ENCODE peak calls at places on chromosomes 4 and X, in five cellular contexts. One of them, this sample, is unnamed.
A peak's percentile ranks its signal among the peaks of the same experiment; 100 is the strongest.

GRCh38 chrX:2756534-2756933 is 4.7 kb downstream of the XG start:
- DNase-seq in mesenchymal stem cell: no peak
- DNase-seq in tibial nerve: no peak
- DNase-seq in aorta: no peak
- DNase-seq in lung: no peak
- DNase-seq in this sample: no peak

GRCh38 chr4:39941682-39942217 is 36.0 kb downstream of the PDS5A start:
- DNase-seq in mesenchymal stem cell: no peak
- DNase-seq in tibial nerve: no peak
- DNase-seq in aorta: no peak
- DNase-seq in lung: no peak
- DNase-seq in this sample: no peak

GRCh38 chr4:2303121-2303685 is 41.3 kb upstream of the MXD4 start:
- DNase-seq in mesenchymal stem cell: no peak
- DNase-seq in tibial nerve: no peak
- DNase-seq in aorta: peak; percentile 53
- DNase-seq in lung: no peak
- DNase-seq in this sample: no peak

GRCh38 chrX:128816919-128817318 is 706.4 kb downstream of the SMARCA1 start:
- DNase-seq in mesenchymal stem cell: no peak
- DNase-seq in tibial nerve: no peak
- DNase-seq in aorta: no peak
- DNase-seq in lung: no peak
- DNase-seq in this sample: no peak

GRCh38 chr4:45004847-45005565 is 278.6 kb upstream of the GNPDA2 start:
- DNase-seq in mesenchymal stem cell: peak; percentile 30
- DNase-seq in tibial nerve: no peak
- DNase-seq in aorta: no peak
- DNase-seq in lung: no peak
- DNase-seq in this sample: no peak

GRCh38 chrX:16612257-16612987 is 37.5 kb upstream of the S100G start:
- DNase-seq in mesenchymal stem cell: no peak
- DNase-seq in tibial nerve: no peak
- DNase-seq in aorta: no peak
- DNase-seq in lung: no peak
- DNase-seq in this sample: no peak

GRCh38 chr4:76615999-76616398 is 181.0 kb downstream of the SHROOM3 start:
- DNase-seq in mesenchymal stem cell: no peak
- DNase-seq in tibial nerve: no peak
- DNase-seq in aorta: no peak
- DNase-seq in lung: no peak
- DNase-seq in this sample: no peak

GRCh38 chrX:119692241-119693031 is 532 bp downstream of the SEPTIN6 start:
- DNase-seq in mesenchymal stem cell: peak; percentile 54
- DNase-seq in tibial nerve: no peak
- DNase-seq in aorta: peak; percentile 78
- DNase-seq in lung: no peak
- DNase-seq in this sample: peak; percentile 70

GRCh38 chrX:75746891-75747639 is 38.0 kb downstream of the MAGEE2 start:
- DNase-seq in mesenchymal stem cell: peak; percentile 8
- DNase-seq in tibial nerve: peak; percentile 7
- DNase-seq in aorta: peak; percentile 79
- DNase-seq in lung: peak; percentile 32
- DNase-seq in this sample: peak; percentile 0

GRCh38 chr4:99362768-99363167 is 10.2 kb upstream of the ADH1C start:
- DNase-seq in mesenchymal stem cell: no peak
- DNase-seq in tibial nerve: no peak
- DNase-seq in aorta: no peak
- DNase-seq in lung: no peak
- DNase-seq in this sample: no peak

GRCh38 chrX:24020280-24020876 is 6.6 kb downstream of the KLHL15 start:
- DNase-seq in mesenchymal stem cell: peak; percentile 18
- DNase-seq in tibial nerve: no peak
- DNase-seq in aorta: no peak
- DNase-seq in lung: no peak
- DNase-seq in this sample: no peak

GRCh38 chr4:90209922-90210321 is 82.7 kb downstream of the CCSER1 start:
- DNase-seq in mesenchymal stem cell: no peak
- DNase-seq in tibial nerve: no peak
- DNase-seq in aorta: no peak
- DNase-seq in lung: no peak
- DNase-seq in this sample: no peak

GRCh38 chrX:17738002-17738713 is 865 bp downstream of the SCML1 start:
- DNase-seq in mesenchymal stem cell: peak; percentile 51
- DNase-seq in tibial nerve: peak; percentile 28
- DNase-seq in aorta: peak; percentile 80
- DNase-seq in lung: peak; percentile 43
- DNase-seq in this sample: peak; percentile 4

GRCh38 chrX:47189906-47190305 is 3.7 kb upstream of the UBA1 start:
- DNase-seq in mesenchymal stem cell: no peak
- DNase-seq in tibial nerve: no peak
- DNase-seq in aorta: peak; percentile 21
- DNase-seq in lung: no peak
- DNase-seq in this sample: no peak

GRCh38 chrX:14032383-14032782 is 2.7 kb upstream of the GEMIN8 start:
- DNase-seq in mesenchymal stem cell: peak; percentile 47
- DNase-seq in tibial nerve: peak; percentile 74
- DNase-seq in aorta: no peak
- DNase-seq in lung: peak; percentile 45
- DNase-seq in this sample: peak; percentile 36

GRCh38 chr4:3344104-3344503 is 51.3 kb downstream of the RGS12 start:
- DNase-seq in mesenchymal stem cell: no peak
- DNase-seq in tibial nerve: no peak
- DNase-seq in aorta: no peak
- DNase-seq in lung: peak; percentile 23
- DNase-seq in this sample: no peak

GRCh38 chr4:88242144-88242543 is 42.2 kb downstream of the PPM1K start:
- DNase-seq in mesenchymal stem cell: no peak
- DNase-seq in tibial nerve: no peak
- DNase-seq in aorta: no peak
- DNase-seq in lung: no peak
- DNase-seq in this sample: no peak

GRCh38 chr4:22554670-22555069 is 38.8 kb upstream of the ADGRA3 start:
- DNase-seq in mesenchymal stem cell: no peak
- DNase-seq in tibial nerve: no peak
- DNase-seq in aorta: no peak
- DNase-seq in lung: no peak
- DNase-seq in this sample: no peak
- H3K27ac ChIP-seq in mesenchymal stem cell: no peak overlapping the region
- H3K27ac ChIP-seq in tibial nerve: no peak overlapping the region
- H3K27ac ChIP-seq in aorta: no peak overlapping the region
- H3K27ac ChIP-seq in lung: no peak overlapping the region
- H3K27ac ChIP-seq in this sample: no peak overlapping the region

GRCh38 chr4:150261571-150261970 is 183.3 kb downstream of the DCLK2 start:
- DNase-seq in mesenchymal stem cell: no peak
- DNase-seq in tibial nerve: no peak
- DNase-seq in aorta: no peak
- DNase-seq in lung: no peak
- DNase-seq in this sample: no peak
- H3K36me3 ChIP-seq in mesenchymal stem cell: peaks cover 4% of the 10 kb centered on the region
- H3K36me3 ChIP-seq in tibial nerve: no peaks in the 10 kb centered on the region
- H3K36me3 ChIP-seq in aorta: peaks cover 15% of the 10 kb centered on the region
- H3K36me3 ChIP-seq in lung: peaks cover 10% of the 10 kb centered on the region
- H3K36me3 ChIP-seq in this sample: peaks cover 15% of the 10 kb centered on the region

GRCh38 chr4:168614316-168615057 is 117.6 kb downstream of the PALLD start:
- DNase-seq in mesenchymal stem cell: no peak
- DNase-seq in tibial nerve: no peak
- DNase-seq in aorta: no peak
- DNase-seq in lung: no peak
- DNase-seq in this sample: no peak

GRCh38 chr4:168613869-168614268 is 117.0 kb downstream of the PALLD start:
- DNase-seq in mesenchymal stem cell: no peak
- DNase-seq in tibial nerve: no peak
- DNase-seq in aorta: no peak
- DNase-seq in lung: no peak
- DNase-seq in this sample: no peak

GRCh38 chr4:168615294-168615693 is 118.4 kb downstream of the PALLD start:
- DNase-seq in mesenchymal stem cell: no peak
- DNase-seq in tibial nerve: no peak
- DNase-seq in aorta: no peak
- DNase-seq in lung: no peak
- DNase-seq in this sample: no peak

GRCh38 chr4:168610911-168611530 is 114.2 kb downstream of the PALLD start:
- DNase-seq in mesenchymal stem cell: no peak
- DNase-seq in tibial nerve: no peak
- DNase-seq in aorta: no peak
- DNase-seq in lung: no peak
- DNase-seq in this sample: no peak

DNA sequence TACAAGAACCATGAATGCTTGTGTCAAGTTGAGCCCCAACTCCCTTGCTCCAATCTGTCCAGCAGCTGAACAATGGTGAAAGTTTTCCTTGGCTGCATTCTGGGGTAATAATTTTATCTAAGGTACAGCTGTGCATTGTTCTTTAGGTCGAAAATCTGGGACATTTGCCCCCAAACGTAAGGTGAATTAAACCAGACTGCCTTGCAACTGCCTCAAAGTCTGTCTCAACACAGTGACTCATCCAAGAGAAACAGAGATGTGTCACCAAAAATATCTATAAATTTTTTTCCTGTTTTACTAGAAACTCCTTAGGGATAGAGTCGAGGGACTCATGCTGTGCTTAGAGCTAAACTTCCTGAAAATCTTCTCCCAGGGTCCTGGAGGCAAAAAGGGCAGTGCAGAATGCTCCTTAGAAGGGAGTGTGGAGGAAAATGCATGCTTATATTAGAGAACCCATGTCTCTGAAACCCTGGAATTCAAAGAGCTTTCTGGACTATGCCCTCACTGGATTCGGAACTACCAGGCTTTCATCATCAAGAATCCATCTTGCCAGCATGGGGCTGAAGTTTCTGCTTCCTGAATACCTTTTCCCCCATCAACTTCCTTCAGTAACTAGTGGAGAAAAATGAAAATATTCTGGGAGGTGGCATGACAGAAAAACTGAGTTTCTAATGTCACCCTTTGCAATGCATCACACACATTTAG is 115.7 kb downstream of the PALLD start:
- DNase-seq in mesenchymal stem cell: peak; percentile 71
- DNase-seq in tibial nerve: no peak
- DNase-seq in aorta: no peak
- DNase-seq in lung: no peak
- DNase-seq in this sample: no peak
- H3K4me1 ChIP-seq in mesenchymal stem cell: peaks cover 2% of the 10 kb centered on the region
- H3K4me1 ChIP-seq in tibial nerve: no peaks in the 10 kb centered on the region
- H3K4me1 ChIP-seq in aorta: peaks cover 11% of the 10 kb centered on the region
- H3K4me1 ChIP-seq in lung: no peaks in the 10 kb centered on the region
- H3K4me1 ChIP-seq in this sample: no peaks in the 10 kb centered on the region

DNA sequence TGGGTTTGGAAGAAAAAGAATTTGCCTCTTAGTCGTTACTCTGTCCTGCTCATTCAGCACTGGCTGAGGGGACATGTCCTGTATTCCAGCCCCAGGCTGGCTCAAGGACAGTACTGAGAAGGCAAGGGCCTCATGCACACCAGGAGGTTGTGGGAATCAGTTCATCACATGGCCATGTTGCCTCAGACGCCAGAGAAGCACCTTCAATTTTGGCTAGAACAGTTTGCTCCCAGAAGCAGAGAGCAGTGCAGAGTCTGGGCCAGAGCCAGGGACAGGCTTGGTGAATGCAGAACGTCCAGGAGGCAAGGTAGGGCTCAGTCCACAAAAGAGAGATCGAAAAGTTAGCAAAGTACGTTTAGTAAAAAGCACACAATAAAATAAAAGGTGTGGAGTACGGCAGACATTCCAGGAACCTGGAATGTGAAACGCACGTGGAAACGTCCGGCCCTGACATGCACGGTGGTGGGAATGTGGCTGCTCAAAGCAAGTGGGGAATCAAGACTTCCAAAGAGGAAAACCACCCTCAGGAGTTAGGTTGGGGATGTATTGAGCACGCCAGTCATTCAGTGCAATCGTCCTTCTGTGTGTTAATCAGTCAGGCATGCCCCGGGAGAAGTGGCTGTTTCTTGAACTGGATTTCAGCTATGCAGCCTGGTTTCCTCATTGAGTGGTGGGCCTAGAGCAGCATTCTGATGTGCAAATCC is 1.2 kb upstream of the SLC2A9 start:
- DNase-seq in mesenchymal stem cell: no peak
- DNase-seq in tibial nerve: no peak
- DNase-seq in aorta: no peak
- DNase-seq in lung: no peak
- DNase-seq in this sample: no peak
- H3K27ac ChIP-seq in mesenchymal stem cell: no peak overlapping the region
- H3K27ac ChIP-seq in tibial nerve: peak overlapping the region; percentile 44
- H3K27ac ChIP-seq in aorta: no peak overlapping the region
- H3K27ac ChIP-seq in lung: no peak overlapping the region
- H3K27ac ChIP-seq in this sample: no peak overlapping the region

GRCh38 chrX:12919051-12919450 is 12.6 kb downstream of the TLR8 start:
- DNase-seq in mesenchymal stem cell: no peak
- DNase-seq in tibial nerve: no peak
- DNase-seq in aorta: no peak
- DNase-seq in lung: no peak
- DNase-seq in this sample: no peak
- H3K36me3 ChIP-seq in mesenchymal stem cell: no peaks in the 10 kb centered on the region
- H3K36me3 ChIP-seq in tibial nerve: no peaks in the 10 kb centered on the region
- H3K36me3 ChIP-seq in aorta: no peaks in the 10 kb centered on the region
- H3K36me3 ChIP-seq in lung: no peaks in the 10 kb centered on the region
- H3K36me3 ChIP-seq in this sample: no peaks in the 10 kb centered on the region

This sample was measured in effector memory CD4-positive, alpha-beta T cell.